ENCODE peak calls at places on chromosome 20, in five cellular contexts. N is K562, H is HepG2, I is HCT116, G is GM12878. A is an unnamed sample. For H3K27me3, the result is how much of the 10 kb centered on the place peaks cover.

GRCh38 chr20:454951-455350 is 7.4 kb downstream of the TBC1D20 start:
- DNase-seq in N (no peak), H (no peak), I (no peak), G (no peak), A (no peak)

GRCh38 chr20:11117808-11118528 is 444.2 kb upstream of the JAG1 start:
- DNase-seq in N (no peak), H (no peak), I (peak), G (no peak), A (no peak)

GRCh38 chr20:19715986-19716385 is 42.1 kb upstream of the RIN2 start:
- DNase-seq in N (no peak), H (no peak), I (no peak), G (no peak), A (no peak)

GRCh38 chr20:20824924-20825584 is 112.6 kb upstream of the RALGAPA2 start:
- DNase-seq in N (peak), H (peak), I (no peak), G (peak), A (no peak)

GRCh38 chr20:24032412-24032898 is 43.9 kb upstream of the GGTLC1 start:
- DNase-seq in N (no peak), H (no peak), I (no peak), G (no peak), A (no peak)

GRCh38 chr20:41001497-41001896 is 27.1 kb upstream of the TOP1 start:
- DNase-seq in N (no peak), H (no peak), I (no peak), G (no peak), A (no peak)

GRCh38 chr20:5540091-5540490 is 210.1 kb upstream of the SHLD1 start:
- DNase-seq in N (no peak), H (no peak), I (no peak), G (no peak), A (no peak)

GRCh38 chr20:4887586-4887985 is 113.7 kb downstream of the SLC23A2 start:
- DNase-seq in N (no peak), H (no peak), I (no peak), G (no peak), A (no peak)

GRCh38 chr20:47713941-47714450 is 71.3 kb downstream of the SULF2 start:
- DNase-seq in N (no peak), H (peak), I (no peak), G (no peak), A (no peak)

GRCh38 chr20:46388201-46388836 is 18.1 kb downstream of the ELMO2 start:
- DNase-seq in N (no peak), H (no peak), I (no peak), G (no peak), A (no peak)

GRCh38 chr20:12699374-12700228 is 309.2 kb upstream of the SPTLC3 start:
- DNase-seq in N (no peak), H (no peak), I (no peak), G (no peak), A (no peak)

GRCh38 chr20:56428388-56428787 is 16.3 kb downstream of the CASS4 start:
- DNase-seq in N (no peak), H (no peak), I (no peak), G (no peak), A (no peak)

GRCh38 chr20:53828673-53829085 is 235.0 kb upstream of the ZNF217 start:
- DNase-seq in N (peak), H (no peak), I (peak), G (no peak), A (no peak)

GRCh38 chr20:20568604-20569205 is 143.7 kb downstream of the RALGAPA2 start:
- DNase-seq in N (peak), H (peak), I (no peak), G (no peak), A (no peak)

GRCh38 chr20:56816349-56816748 is 187.2 kb downstream of the TFAP2C start:
- DNase-seq in N (no peak), H (no peak), I (no peak), G (no peak), A (no peak)

GRCh38 chr20:34302312-34302722 is 838 bp downstream of the AHCY start:
- DNase-seq in N (no peak), H (peak), I (no peak), G (no peak), A (no peak)

GRCh38 chr20:5751856-5752255 is 1.7 kb downstream of the SHLD1 start:
- DNase-seq in N (no peak), H (no peak), I (no peak), G (no peak), A (no peak)

GRCh38 chr20:32737371-32738223 is 5.7 kb downstream of the COMMD7 start:
- DNase-seq in N (no peak), H (no peak), I (no peak), G (no peak), A (no peak)

GRCh38 chr20:40991181-40991889 is 37.3 kb upstream of the TOP1 start:
- DNase-seq in N (no peak), H (no peak), I (no peak), G (peak), A (no peak)

GRCh38 chr20:1804129-1804503 is 91.1 kb upstream of the SIRPA start:
- DNase-seq in N (no peak), H (no peak), I (no peak), G (no peak), A (no peak)

GRCh38 chr20:4195499-4195898 is 180.1 kb upstream of the RNF24 start:
- DNase-seq in N (peak), H (peak), I (no peak), G (no peak), A (peak)

GRCh38 chr20:47365023-47365764 is 8.7 kb upstream of the ZMYND8 start:
- DNase-seq in N (peak), H (no peak), I (no peak), G (no peak), A (no peak)

GRCh38 chr20:50625986-50626677 is 65.2 kb downstream of the RIPOR3 start:
- DNase-seq in N (peak), H (peak), I (peak), G (no peak), A (no peak)
- H3K27me3 ChIP-seq in N (under half), H (under half), I (under half), G (under half), A (under half)

GRCh38 chr20:63968136-63968927 is 1.4 kb downstream of the ZNF512B start:
- DNase-seq in N (no peak), H (no peak), I (no peak), G (no peak), A (no peak)

GRCh38 chr20:63970714-63971431 is 1.1 kb upstream of the ZNF512B start:
- DNase-seq in N (no peak), H (no peak), I (no peak), G (no peak), A (no peak)

GRCh38 chr20:63967330-63968135 is 2.2 kb downstream of the ZNF512B start:
- DNase-seq in N (no peak), H (no peak), I (no peak), G (no peak), A (no peak)

GRCh38 chr20:63969851-63970713 is at the start of gene ZNF512B:
- DNase-seq in N (peak), H (peak), I (no peak), G (no peak), A (peak)

DNA sequence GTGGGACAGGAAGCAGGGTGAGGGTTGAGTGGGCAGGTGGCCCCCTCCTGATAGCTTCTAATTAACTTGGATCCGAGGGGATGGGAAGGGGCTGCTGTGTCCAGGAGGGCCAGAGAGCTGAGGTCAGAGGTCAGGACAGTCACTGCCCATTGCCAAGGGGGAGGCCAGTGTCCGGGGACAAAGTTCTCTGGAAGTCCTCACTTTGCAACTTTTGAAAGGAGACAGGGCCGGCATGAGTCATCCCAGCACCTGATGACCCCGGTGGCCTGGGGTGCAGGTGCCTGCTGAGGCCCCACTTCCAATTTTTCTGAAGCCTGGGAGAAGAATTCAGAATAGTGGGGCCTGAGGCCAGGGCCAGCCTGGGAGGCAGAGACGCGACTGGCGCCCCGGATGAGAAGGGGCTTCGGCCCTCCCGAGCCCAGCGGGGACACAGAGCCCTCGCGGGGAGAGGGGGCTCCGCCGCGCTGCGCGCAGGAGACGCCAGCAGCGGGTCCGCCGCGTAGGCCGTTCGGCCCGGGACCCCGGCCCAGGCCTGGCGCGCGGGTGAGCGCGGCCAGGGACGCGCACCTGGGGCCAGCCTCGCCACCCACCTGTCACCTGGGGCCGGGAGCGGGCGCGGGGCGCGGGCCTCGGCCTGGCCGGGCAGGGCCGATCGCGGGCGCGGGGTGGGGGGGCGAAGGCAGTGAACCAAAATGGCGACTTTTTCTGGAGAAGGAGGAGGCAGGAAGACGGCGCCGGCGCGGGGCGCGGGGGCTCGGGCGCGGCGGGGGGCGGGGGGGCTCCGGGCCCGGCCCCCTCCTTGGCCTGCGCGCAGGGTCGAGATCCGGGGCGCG is 586 bp downstream of the ZNF512B start:
- DNase-seq in N (peak), H (peak), I (no peak), G (no peak), A (no peak)
- TF ChIP-seq ZNF274 in N (no peak), H (peak), I (no peak), G (no peak), A (no peak)

GRCh38 chr20:3092611-3093379 is 8.3 kb upstream of the AVP start:
- DNase-seq in N (no peak), H (no peak), I (no peak), G (no peak), A (peak)
- TF ChIP-seq EZH2 in N (no peak), H (no peak), I (no peak), G (no peak), A (peak)

GRCh38 chr20:59376109-59376841 is 75.9 kb downstream of the EDN3 start:
- DNase-seq in N (no peak), H (no peak), I (no peak), G (no peak), A (no peak)

GRCh38 chr20:59371429-59371828 is 71.0 kb downstream of the EDN3 start:
- DNase-seq in N (no peak), H (no peak), I (no peak), G (no peak), A (no peak)

GRCh38 chr20:59381658-59382057 is 81.2 kb downstream of the EDN3 start:
- DNase-seq in N (no peak), H (no peak), I (no peak), G (no peak), A (no peak)

GRCh38 chr20:59382326-59382725 is 81.9 kb downstream of the EDN3 start:
- DNase-seq in N (no peak), H (no peak), I (no peak), G (no peak), A (no peak)

DNA sequence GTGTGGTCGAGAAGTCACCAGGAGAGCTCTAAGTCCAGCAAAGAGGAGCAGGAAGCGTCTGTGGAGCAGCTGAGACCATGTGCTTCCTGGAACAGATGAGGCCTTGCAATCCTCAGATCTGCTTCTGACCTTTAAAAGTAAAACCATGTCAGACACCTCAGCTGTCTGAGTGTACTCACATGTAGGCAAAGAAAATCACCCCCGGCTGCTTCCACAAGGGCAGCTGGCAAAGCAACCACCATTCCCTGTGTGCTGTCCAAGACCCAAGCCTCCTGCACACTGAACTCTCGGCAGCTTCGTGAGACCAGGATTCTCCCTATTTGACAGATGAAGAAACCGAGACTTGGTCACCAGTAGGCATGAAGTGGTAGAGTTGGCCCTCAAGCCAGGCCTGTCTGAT is 76.6 kb downstream of the EDN3 start:
- DNase-seq in N (no peak), H (no peak), I (no peak), G (no peak), A (no peak)
- H3K27me3 ChIP-seq in N (under half), H (under half), I (under half), G (under half), A (under half)

GRCh38 chr20:50052952-50053789 is 59.8 kb downstream of the UBE2V1 start:
- DNase-seq in N (no peak), H (no peak), I (no peak), G (no peak), A (no peak)
- TF ChIP-seq ZNF274 in N (no peak), H (no peak), I (no peak), G (no peak), A (no peak)

GRCh38 chr20:9508240-9508661 is 6.1 kb upstream of the LAMP5 start:
- DNase-seq in N (no peak), H (no peak), I (no peak), G (no peak), A (peak)
- TF ChIP-seq EZH2 in N (no peak), H (no peak), I (no peak), G (no peak), A (no peak)

GRCh38 chr20:16394784-16395183 is 178.5 kb downstream of the KIF16B start:
- DNase-seq in N (no peak), H (no peak), I (no peak), G (no peak), A (no peak)

GRCh38 chr20:16393297-16393696 is 180.0 kb downstream of the KIF16B start:
- DNase-seq in N (no peak), H (no peak), I (no peak), G (no peak), A (no peak)

GRCh38 chr20:16393836-16394235 is 179.4 kb downstream of the KIF16B start:
- DNase-seq in N (no peak), H (no peak), I (no peak), G (no peak), A (no peak)

GRCh38 chr20:16391003-16391402 is 182.2 kb downstream of the KIF16B start:
- DNase-seq in N (no peak), H (no peak), I (no peak), G (no peak), A (no peak)

DNA sequence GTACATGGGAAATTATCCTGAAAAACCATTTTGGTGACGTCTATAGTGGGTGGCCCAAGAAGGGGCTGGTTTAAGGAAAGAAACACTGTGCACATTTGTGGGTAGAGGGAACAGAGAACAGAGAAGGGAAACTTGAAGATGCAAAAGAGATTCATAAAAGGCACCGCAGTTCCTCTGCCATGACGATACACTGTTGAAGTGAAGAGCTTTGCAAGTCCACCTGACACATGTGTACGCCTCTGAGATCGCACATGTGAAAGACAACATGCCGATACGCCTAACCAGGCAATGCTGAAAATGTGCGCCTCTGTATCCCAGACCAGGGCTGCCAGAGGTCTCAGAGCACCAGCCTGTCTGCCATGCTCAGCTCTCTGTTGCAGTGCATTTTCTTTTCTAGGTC is 180.9 kb downstream of the KIF16B start:
- DNase-seq in N (no peak), H (no peak), I (no peak), G (peak), A (no peak)
- H3K27me3 ChIP-seq in N (under half), H (under half), I (under half), G (under half), A (under half)

GRCh38 chr20:51456511-51457280 is 85.8 kb downstream of the NFATC2 start:
- DNase-seq in N (peak), H (peak), I (peak), G (no peak), A (no peak)
- TF ChIP-seq ZNF274 in N (no peak), H (no peak), I (no peak), G (no peak), A (no peak)

A was measured in H1.